ENCODE peak calls at places on chromosomes 3 and 15, in five cellular contexts. N is PC-3, W is ovary, D is tibial artery, Z is cardiac muscle cell. U is an unnamed sample.
A peak's percentile ranks its signal among the peaks of the same experiment; 100 is the strongest.

GRCh38 chr3:72887723-72888545 is at the start of gene GXYLT2:
- DNase-seq in N (peak; percentile 58), W (peak; percentile 80), D (peak; percentile 53), Z (peak; percentile 89), U (peak; percentile 87)

GRCh38 chr15:32704343-32705076 is 13.3 kb upstream of the GREM1 start:
- DNase-seq in N (peak; percentile 79), W (no peak), D (no peak), Z (no peak), U (no peak)

GRCh38 chr3:176075491-176075890 is 1121.8 kb downstream of the TBL1XR1 start:
- DNase-seq in N (no peak), W (no peak), D (no peak), Z (no peak), U (no peak)

GRCh38 chr3:122996038-122996580 is 31.5 kb downstream of the SEMA5B start:
- DNase-seq in N (no peak), W (peak; percentile 53), D (peak; percentile 36), Z (no peak), U (peak; percentile 81)

GRCh38 chr3:122497425-122497824 is 17.3 kb downstream of the KPNA1 start:
- DNase-seq in N (peak; percentile 95), W (no peak), D (no peak), Z (no peak), U (no peak)

GRCh38 chr15:75680007-75680789 is 32.5 kb downstream of the CSPG4 start:
- DNase-seq in N (no peak), W (no peak), D (no peak), Z (no peak), U (no peak)

GRCh38 chr15:47887181-47887580 is 169.9 kb downstream of the SEMA6D start:
- DNase-seq in N (no peak), W (no peak), D (no peak), Z (no peak), U (no peak)

GRCh38 chr3:23945903-23946751 is 1.0 kb downstream of the NR1D2 start:
- DNase-seq in N (peak; percentile 97), W (peak; percentile 100), D (peak; percentile 96), Z (peak; percentile 97), U (peak; percentile 99)

GRCh38 chr3:49238274-49239127 is 38.5 kb downstream of the C3orf62 start:
- DNase-seq in N (peak; percentile 23), W (peak; percentile 61), D (peak; percentile 78), Z (peak; percentile 20), U (peak; percentile 71)

GRCh38 chr3:176714034-176714433 is 483.2 kb downstream of the TBL1XR1 start:
- DNase-seq in N (no peak), W (no peak), D (no peak), Z (no peak), U (no peak)

GRCh38 chr15:74901612-74902063 is 5.0 kb downstream of the FAM219B start:
- DNase-seq in N (peak; percentile 86), W (peak; percentile 66), D (peak; percentile 35), Z (peak; percentile 62), U (no peak)

GRCh38 chr15:52527898-52528464 is 699 bp downstream of the MYO5A start:
- DNase-seq in N (peak; percentile 34), W (no peak), D (peak; percentile 22), Z (peak; percentile 38), U (no peak)

GRCh38 chr15:48682949-48683651 is 37.6 kb upstream of the FBN1 start:
- DNase-seq in N (peak; percentile 76), W (peak; percentile 47), D (peak; percentile 68), Z (no peak), U (peak; percentile 64)

GRCh38 chr3:55000546-55000945 is 72.7 kb upstream of the LRTM1 start:
- DNase-seq in N (peak; percentile 65), W (no peak), D (no peak), Z (peak; percentile 41), U (no peak)

GRCh38 chr3:11600501-11601282 is 43.0 kb downstream of the VGLL4 start:
- DNase-seq in N (peak; percentile 99), W (peak; percentile 81), D (peak; percentile 75), Z (peak; percentile 82), U (peak; percentile 91)

GRCh38 chr15:35696767-35697231 is 150.8 kb upstream of the DPH6 start:
- DNase-seq in N (peak; percentile 85), W (no peak), D (no peak), Z (no peak), U (no peak)

GRCh38 chr15:81071130-81071529 is 62.9 kb upstream of the CFAP161 start:
- DNase-seq in N (no peak), W (no peak), D (no peak), Z (no peak), U (no peak)

GRCh38 chr3:66606868-66607267 is 106.0 kb upstream of the LRIG1 start:
- DNase-seq in N (no peak), W (no peak), D (no peak), Z (no peak), U (no peak)

GRCh38 chr3:66606126-66606525 is 105.3 kb upstream of the LRIG1 start:
- DNase-seq in N (no peak), W (no peak), D (no peak), Z (no peak), U (no peak)

GRCh38 chr3:66609660-66610547 is 109.1 kb upstream of the LRIG1 start:
- DNase-seq in N (no peak), W (no peak), D (no peak), Z (peak; percentile 23), U (no peak)

GRCh38 chr3:66615643-66616301 is 115.0 kb upstream of the LRIG1 start:
- DNase-seq in N (no peak), W (no peak), D (no peak), Z (peak; percentile 6), U (no peak)

GRCh38 chr3:66610548-66610909 is 109.7 kb upstream of the LRIG1 start:
- DNase-seq in N (no peak), W (no peak), D (no peak), Z (no peak), U (no peak)
- H3K4me3 ChIP-seq in N (no peak overlapping the region), W (no peak overlapping the region), D (no peak overlapping the region), Z (no peak overlapping the region), U (no peak overlapping the region)

GRCh38 chr3:189942948-189943347 is 177.7 kb downstream of the P3H2 start:
- DNase-seq in N (no peak), W (no peak), D (no peak), Z (no peak), U (no peak)
- H3K4me1 ChIP-seq in N (peaks cover 47% of the 10 kb centered on the region), W (no peaks in the 10 kb centered on the region), D (peaks cover 4% of the 10 kb centered on the region), Z (no peaks in the 10 kb centered on the region), U (no peaks in the 10 kb centered on the region)

GRCh38 chr3:57959407-57960173 is 48.6 kb upstream of the FLNB start:
- DNase-seq in N (no peak), W (peak; percentile 54), D (peak; percentile 68), Z (no peak), U (peak; percentile 63)

GRCh38 chr3:57961828-57962447 is 46.3 kb upstream of the FLNB start:
- DNase-seq in N (peak; percentile 81), W (no peak), D (no peak), Z (no peak), U (no peak)

GRCh38 chr3:57961177-57961827 is 46.9 kb upstream of the FLNB start:
- DNase-seq in N (no peak), W (no peak), D (no peak), Z (no peak), U (no peak)

GRCh38 chr3:57958642-57959406 is 49.4 kb upstream of the FLNB start:
- DNase-seq in N (peak; percentile 46), W (no peak), D (no peak), Z (no peak), U (peak; percentile 62)

GRCh38 chr3:57960174-57960505 is 48.1 kb upstream of the FLNB start:
- DNase-seq in N (no peak), W (no peak), D (no peak), Z (no peak), U (no peak)
- H3K27ac ChIP-seq in N (no peak overlapping the region), W (no peak overlapping the region), D (no peak overlapping the region), Z (no peak overlapping the region), U (no peak overlapping the region)

DNA sequence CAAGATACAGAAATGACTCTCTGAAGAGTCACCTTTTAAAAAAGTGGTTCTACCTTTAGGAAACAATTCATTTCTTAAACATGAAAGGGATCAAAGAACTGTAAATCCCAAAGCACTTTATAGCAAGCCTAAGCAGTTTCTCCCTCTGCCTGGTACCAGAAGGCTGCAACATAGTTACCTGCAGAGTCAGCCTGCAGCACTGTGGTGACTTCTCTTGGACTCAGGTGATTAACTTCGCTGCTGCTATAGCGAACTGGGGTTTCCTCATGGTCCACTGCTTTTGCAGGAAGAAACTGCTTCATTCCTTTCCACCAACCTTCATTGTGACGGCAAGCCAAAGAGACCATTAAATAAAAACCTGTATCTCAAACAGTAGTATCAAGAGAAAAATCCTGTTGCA is 37.3 kb downstream of the ST3GAL6 start:
- DNase-seq in N (no peak), W (no peak), D (no peak), Z (no peak), U (no peak)
- H3K4me3 ChIP-seq in N (no peak overlapping the region), W (no peak overlapping the region), D (no peak overlapping the region), Z (no peak overlapping the region), U (no peak overlapping the region)

GRCh38 chr3:14842277-14842676 is 23.5 kb downstream of the FGD5 start:
- DNase-seq in N (no peak), W (no peak), D (no peak), Z (no peak), U (no peak)
- H3K4me1 ChIP-seq in N (no peaks in the 10 kb centered on the region), W (peaks cover 6% of the 10 kb centered on the region), D (no peaks in the 10 kb centered on the region), Z (no peaks in the 10 kb centered on the region), U (no peaks in the 10 kb centered on the region)

GRCh38 chr15:40330368-40330836 is 6.9 kb downstream of the INAFM2 start:
- DNase-seq in N (peak; percentile 39), W (peak; percentile 84), D (no peak), Z (peak; percentile 95), U (peak; percentile 75)
- H3K27ac ChIP-seq in N (peak overlapping the region; percentile 5), W (peak overlapping the region; percentile 63), D (peak overlapping the region; percentile 92), Z (peak overlapping the region; percentile 99), U (peak overlapping the region; percentile 75)

GRCh38 chr3:170128977-170129431 is 52.5 kb downstream of the PHC3 start:
- DNase-seq in N (peak; percentile 21), W (no peak), D (no peak), Z (no peak), U (no peak)

GRCh38 chr3:170130532-170130931 is 51.0 kb downstream of the PHC3 start:
- DNase-seq in N (no peak), W (no peak), D (no peak), Z (no peak), U (no peak)

GRCh38 chr3:170132335-170132734 is 49.2 kb downstream of the PHC3 start:
- DNase-seq in N (no peak), W (no peak), D (no peak), Z (no peak), U (no peak)

DNA sequence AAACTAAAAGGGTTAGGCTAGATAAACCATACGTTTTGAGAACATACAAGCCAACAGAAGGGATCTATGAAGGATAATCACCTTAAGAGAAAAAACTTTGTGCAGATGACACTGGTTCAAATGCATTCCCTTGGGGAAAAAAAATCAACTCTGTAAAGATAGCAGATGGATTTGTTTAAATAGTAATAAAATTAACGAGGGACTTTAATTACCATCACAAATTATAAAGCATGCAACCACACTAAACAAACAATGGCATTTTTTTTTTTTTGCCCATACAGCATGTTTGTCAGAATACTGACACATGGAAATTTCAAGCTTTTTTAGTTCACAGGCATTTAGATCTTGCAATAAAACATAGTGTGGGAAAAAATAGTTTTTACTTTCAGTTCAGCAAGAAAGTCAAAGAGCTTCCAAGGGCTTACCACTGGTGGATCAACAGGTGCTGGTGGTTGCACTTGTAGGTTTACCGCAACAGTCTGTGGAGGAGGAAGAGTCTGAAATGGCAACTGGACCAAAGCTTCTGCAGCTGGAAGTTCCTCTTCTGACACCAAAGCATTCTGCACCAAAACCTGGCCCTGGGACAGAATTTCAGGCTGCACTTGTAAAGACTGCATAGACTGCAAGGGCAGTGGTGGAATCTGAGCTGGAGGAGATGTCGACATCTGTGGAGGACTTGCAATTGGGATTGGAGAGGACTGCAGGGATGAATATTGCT is 53.1 kb downstream of the PHC3 start:
- DNase-seq in N (no peak), W (no peak), D (no peak), Z (no peak), U (no peak)
- H3K4me3 ChIP-seq in N (no peak overlapping the region), W (no peak overlapping the region), D (no peak overlapping the region), Z (no peak overlapping the region), U (no peak overlapping the region)

GRCh38 chr3:144809381-144809780 is 837.8 kb downstream of the DIPK2A start:
- DNase-seq in N (no peak), W (no peak), D (no peak), Z (no peak), U (no peak)
- H3K4me1 ChIP-seq in N (no peaks in the 10 kb centered on the region), W (no peaks in the 10 kb centered on the region), D (no peaks in the 10 kb centered on the region), Z (no peaks in the 10 kb centered on the region), U (no peaks in the 10 kb centered on the region)

U was measured in aorta.